ENCODE peak calls at places on chromosomes 2 and 18, in nine cellular contexts. U, X, J, L, V, E, M, N and T are unnamed samples.

GRCh38 chr18:59861963-59862819 is 37.6 kb upstream of the PMAIP1 start:
- DNase-seq in U (no peak), X (no peak), J (no peak), L (no peak), V (peak), E (no peak), M (no peak), N (no peak), T (no peak)

GRCh38 chr2:106575955-106576354 is 88.8 kb downstream of the CD8B2 start:
- DNase-seq in U (no peak), X (peak), J (no peak), L (no peak), V (peak), E (no peak), M (no peak), N (no peak), T (peak)

GRCh38 chr2:105320651-105321215 is 8.8 kb downstream of the TGFBRAP1 start:
- DNase-seq in U (no peak), X (no peak), J (no peak), L (no peak), V (no peak), E (no peak), M (no peak), N (no peak), T (no peak)

GRCh38 chr2:126828471-126828870 is 70.2 kb upstream of the TEX51 start:
- DNase-seq in U (no peak), X (no peak), J (no peak), L (no peak), V (no peak), E (no peak), M (no peak), N (no peak), T (no peak)

GRCh38 chr2:111622859-111623258 is 261.1 kb downstream of the ANAPC1 start:
- DNase-seq in U (no peak), X (no peak), J (no peak), L (no peak), V (no peak), E (no peak), M (no peak), N (no peak), T (no peak)

GRCh38 chr2:42568431-42569115 is at the start of gene MTA3:
- DNase-seq in U (peak), X (no peak), J (peak), L (peak), V (no peak), E (peak), M (peak), N (peak), T (no peak)

GRCh38 chr2:31329081-31329605 is 85.4 kb downstream of the XDH start:
- DNase-seq in U (no peak), X (no peak), J (no peak), L (no peak), V (no peak), E (no peak), M (no peak), N (no peak), T (no peak)

GRCh38 chr18:54003195-54003594 is 221.3 kb downstream of the MBD2 start:
- DNase-seq in U (no peak), X (no peak), J (no peak), L (no peak), V (no peak), E (no peak), M (no peak), N (no peak), T (no peak)